ENCODE peak calls at places on chromosome 7, in five cellular contexts. K is HEK293T, I is HepG2, F is H1, E is GM12878. B is an unnamed sample.

GRCh38 chr7:101527844-101528667 is 101.0 kb downstream of the MYL10 start:
- DNase-seq in K (no peak), I (no peak), F (no peak), E (no peak), B (no peak)

GRCh38 chr7:17033245-17033644 is 151.5 kb upstream of the AGR3 start:
- DNase-seq in K (no peak), I (no peak), F (no peak), E (no peak), B (no peak)

GRCh38 chr7:43803865-43804264 is 45.4 kb downstream of the BLVRA start:
- DNase-seq in K (no peak), I (no peak), F (no peak), E (no peak), B (no peak)

GRCh38 chr7:102303669-102304422 is 17.2 kb downstream of the SH2B2 start:
- DNase-seq in K (no peak), I (no peak), F (no peak), E (no peak), B (no peak)

GRCh38 chr7:67343114-67343513 is 346.5 kb downstream of the TYW1 start:
- DNase-seq in K (no peak), I (no peak), F (no peak), E (no peak), B (no peak)

GRCh38 chr7:70777251-70777650 is 354.7 kb upstream of the GALNT17 start:
- DNase-seq in K (no peak), I (no peak), F (no peak), E (no peak), B (no peak)

GRCh38 chr7:43758861-43759683 is 592 bp downstream of the BLVRA start:
- DNase-seq in K (peak; percentile 65), I (no peak), F (peak; percentile 82), E (no peak), B (no peak)

GRCh38 chr7:148983220-148984146 is 44.8 kb downstream of the PDIA4 start:
- DNase-seq in K (peak; percentile 94), I (peak; percentile 63), F (peak; percentile 78), E (peak; percentile 78), B (no peak)

GRCh38 chr7:118057404-118057803 is 126.6 kb upstream of the LSM8 start:
- DNase-seq in K (no peak), I (no peak), F (no peak), E (no peak), B (no peak)

GRCh38 chr7:35026154-35026553 is 11.1 kb downstream of the DPY19L1 start:
- DNase-seq in K (no peak), I (no peak), F (no peak), E (no peak), B (no peak)

GRCh38 chr7:77979219-77979618 is 180.6 kb downstream of the PHTF2 start:
- DNase-seq in K (no peak), I (no peak), F (no peak), E (no peak), B (no peak)

GRCh38 chr7:12162420-12163113 is 48.5 kb upstream of the TMEM106B start:
- DNase-seq in K (no peak), I (no peak), F (no peak), E (no peak), B (no peak)

GRCh38 chr7:2299131-2299829 is 15.0 kb downstream of the SNX8 start:
- DNase-seq in K (peak; percentile 2), I (no peak), F (no peak), E (peak; percentile 92), B (no peak)

GRCh38 chr7:41010967-41011366 is 691.9 kb downstream of the INHBA start:
- DNase-seq in K (no peak), I (no peak), F (no peak), E (no peak), B (no peak)
- TF ChIP-seq SUZ12 in K (no peak), I (no peak), F (no peak), E (no peak), B (no peak)

GRCh38 chr7:89607797-89608196 is 546.5 kb upstream of the STEAP1 start:
- DNase-seq in K (no peak), I (no peak), F (no peak), E (no peak), B (no peak)

GRCh38 chr7:89602984-89603383 is 551.3 kb upstream of the STEAP1 start:
- DNase-seq in K (no peak), I (no peak), F (no peak), E (no peak), B (no peak)

GRCh38 chr7:89606479-89606878 is 547.8 kb upstream of the STEAP1 start:
- DNase-seq in K (no peak), I (no peak), F (no peak), E (no peak), B (no peak)

GRCh38 chr7:89605362-89605761 is 548.9 kb upstream of the STEAP1 start:
- DNase-seq in K (no peak), I (no peak), F (no peak), E (no peak), B (no peak)
- TF ChIP-seq SUZ12 in K (no peak), I (no peak), F (no peak), E (no peak), B (no peak)

GRCh38 chr7:6486438-6487183 is 38.9 kb upstream of the DAGLB start:
- DNase-seq in K (no peak), I (no peak), F (no peak), E (no peak), B (no peak)
- TF ChIP-seq SUZ12 in K (no peak), I (no peak), F (no peak), E (no peak), B (no peak)

GRCh38 chr7:131327626-131328386 is at the start of gene MKLN1:
- DNase-seq in K (peak; percentile 92), I (peak; percentile 68), F (peak; percentile 93), E (peak; percentile 35), B (peak; percentile 91)

GRCh38 chr7:131327049-131327625 is 539 bp upstream of the MKLN1 start:
- DNase-seq in K (peak; percentile 37), I (peak; percentile 38), F (no peak), E (no peak), B (no peak)

GRCh38 chr7:131330299-131330698 is 2.6 kb downstream of the MKLN1 start:
- DNase-seq in K (no peak), I (no peak), F (no peak), E (no peak), B (no peak)

GRCh38 chr7:131328387-131329175 is 905 bp downstream of the MKLN1 start:
- DNase-seq in K (no peak), I (no peak), F (no peak), E (no peak), B (no peak)

GRCh38 chr7:131329176-131329570 is 1.5 kb downstream of the MKLN1 start:
- DNase-seq in K (no peak), I (no peak), F (no peak), E (no peak), B (no peak)
- TF ChIP-seq SUZ12 in K (no peak), I (no peak), F (no peak), E (no peak), B (no peak)

GRCh38 chr7:123867220-123867619 is 22.3 kb downstream of the HYAL4 start:
- DNase-seq in K (no peak), I (no peak), F (no peak), E (no peak), B (no peak)

GRCh38 chr7:123872908-123873307 is 27.9 kb downstream of the HYAL4 start:
- DNase-seq in K (no peak), I (no peak), F (no peak), E (no peak), B (no peak)

GRCh38 chr7:123876557-123877256 is 31.7 kb downstream of the HYAL4 start:
- DNase-seq in K (no peak), I (no peak), F (no peak), E (no peak), B (no peak)

GRCh38 chr7:123871998-123872867 is 27.3 kb downstream of the HYAL4 start:
- DNase-seq in K (peak; percentile 47), I (peak; percentile 55), F (peak; percentile 58), E (no peak), B (peak; percentile 49)
- TF ChIP-seq SUZ12 in K (no peak), I (no peak), F (no peak), E (no peak), B (no peak)

DNA sequence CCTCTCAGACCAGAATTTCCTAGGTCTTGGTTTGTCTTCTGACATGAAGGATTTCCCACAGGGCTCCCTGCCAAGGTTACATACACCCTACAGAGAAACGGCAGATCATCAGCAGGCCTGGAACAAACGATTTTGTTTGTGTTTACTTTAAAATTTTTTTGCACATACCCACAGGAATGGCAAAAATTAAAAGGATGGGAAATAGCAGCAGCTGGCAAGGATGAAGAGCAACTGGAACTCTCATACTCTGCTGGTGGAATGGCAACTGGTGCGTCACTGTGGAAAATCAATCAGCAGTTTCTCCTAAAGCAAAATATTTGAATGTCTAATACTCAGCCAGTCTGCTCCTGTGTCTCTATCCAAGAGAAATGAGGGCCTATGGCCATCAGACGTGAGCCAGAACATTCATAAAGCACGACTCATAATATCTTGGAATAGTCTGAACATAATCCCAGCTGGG is 6.5 kb downstream of the BAIAP2L1 start:
- DNase-seq in K (no peak), I (no peak), F (no peak), E (no peak), B (no peak)
- TF ChIP-seq SUZ12 in K (no peak), I (no peak), F (no peak), E (no peak), B (no peak)

DNA sequence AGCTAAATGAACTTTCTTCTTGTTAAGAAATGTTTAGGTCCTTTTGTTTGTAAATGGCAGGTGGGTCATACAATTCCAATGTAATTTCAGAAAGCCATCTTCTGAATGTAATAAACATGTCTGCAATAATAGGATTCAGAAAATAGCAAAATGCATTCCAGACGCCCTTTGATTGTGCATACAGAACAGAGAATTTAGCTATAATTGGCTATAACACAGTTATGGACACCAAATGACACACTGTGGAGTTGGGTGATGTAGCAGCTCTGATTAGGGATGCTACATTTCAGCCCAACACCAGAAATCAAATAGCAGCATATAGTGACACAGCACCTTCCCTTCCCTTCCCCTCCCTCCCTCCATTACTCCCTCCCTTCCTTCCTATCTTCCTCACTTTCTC is 240.8 kb downstream of the SNX10 start:
- DNase-seq in K (no peak), I (no peak), F (no peak), E (no peak), B (no peak)
- TF ChIP-seq SUZ12 in K (no peak), I (no peak), F (no peak), E (no peak), B (no peak)

B was measured in NT2/D1.